ENCODE peak calls at places on chromosome 13, in nine cellular contexts. One of them, this sample, is unnamed.

GRCh38 chr13:50357586-50358118 is 342.4 kb downstream of the KCNRG start:
- DNase-seq in Calu3: peak; percentile 56
- DNase-seq in HAP-1: peak; percentile 51
- DNase-seq in LoVo: no peak
- DNase-seq in hypothalamus: no peak
- DNase-seq in glomerular endothelial cell: no peak
- DNase-seq in ecto neural progenitor cell: no peak
- DNase-seq in amygdala: no peak
- DNase-seq in NCI-H146: peak; percentile 45
- DNase-seq in this sample: peak; percentile 69

GRCh38 chr13:97194473-97194872 is 27.7 kb upstream of the MBNL2 start:
- DNase-seq in amygdala: no peak
- DNase-seq in hypothalamus: no peak
- DNase-seq in glomerular endothelial cell: peak; percentile 80
- DNase-seq in ecto neural progenitor cell: no peak
- DNase-seq in Calu3: peak; percentile 54
- DNase-seq in HAP-1: peak; percentile 19
- DNase-seq in NCI-H146: no peak
- DNase-seq in LoVo: peak; percentile 37
- DNase-seq in this sample: peak; percentile 74

GRCh38 chr13:96112936-96113335 is 23.0 kb downstream of the HS6ST3 start:
- DNase-seq in Calu3: no peak
- DNase-seq in ecto neural progenitor cell: no peak
- DNase-seq in LoVo: no peak
- DNase-seq in glomerular endothelial cell: no peak
- DNase-seq in hypothalamus: no peak
- DNase-seq in NCI-H146: no peak
- DNase-seq in HAP-1: no peak
- DNase-seq in amygdala: no peak
- DNase-seq in this sample: no peak

GRCh38 chr13:76646946-76647345 is 239.3 kb downstream of the KCTD12 start:
- DNase-seq in hypothalamus: no peak
- DNase-seq in amygdala: no peak
- DNase-seq in ecto neural progenitor cell: no peak
- DNase-seq in glomerular endothelial cell: no peak
- DNase-seq in HAP-1: no peak
- DNase-seq in Calu3: no peak
- DNase-seq in LoVo: no peak
- DNase-seq in NCI-H146: no peak
- DNase-seq in this sample: no peak

GRCh38 chr13:74452881-74453280 is 318.7 kb upstream of the KLF12 start:
- DNase-seq in NCI-H146: no peak
- DNase-seq in amygdala: no peak
- DNase-seq in Calu3: no peak
- DNase-seq in ecto neural progenitor cell: no peak
- DNase-seq in LoVo: no peak
- DNase-seq in hypothalamus: no peak
- DNase-seq in HAP-1: no peak
- DNase-seq in glomerular endothelial cell: no peak
- DNase-seq in this sample: no peak

GRCh38 chr13:111559612-111560423 is 239.4 kb downstream of the TEX29 start:
- DNase-seq in NCI-H146: peak; percentile 53
- DNase-seq in hypothalamus: no peak
- DNase-seq in glomerular endothelial cell: no peak
- DNase-seq in ecto neural progenitor cell: no peak
- DNase-seq in LoVo: no peak
- DNase-seq in Calu3: no peak
- DNase-seq in amygdala: no peak
- DNase-seq in HAP-1: no peak
- DNase-seq in this sample: no peak

GRCh38 chr13:43157796-43158195 is 134.4 kb downstream of the DNAJC15 start:
- DNase-seq in ecto neural progenitor cell: no peak
- DNase-seq in Calu3: no peak
- DNase-seq in LoVo: no peak
- DNase-seq in amygdala: no peak
- DNase-seq in glomerular endothelial cell: no peak
- DNase-seq in hypothalamus: no peak
- DNase-seq in HAP-1: no peak
- DNase-seq in NCI-H146: no peak
- DNase-seq in this sample: no peak

GRCh38 chr13:101258071-101258470 is 158.2 kb downstream of the NALCN start:
- DNase-seq in glomerular endothelial cell: peak; percentile 61
- DNase-seq in hypothalamus: no peak
- DNase-seq in HAP-1: no peak
- DNase-seq in Calu3: peak; percentile 31
- DNase-seq in ecto neural progenitor cell: no peak
- DNase-seq in NCI-H146: peak; percentile 58
- DNase-seq in amygdala: no peak
- DNase-seq in LoVo: peak; percentile 13
- DNase-seq in this sample: peak; percentile 86

GRCh38 chr13:66021846-66022245 is 1208.3 kb downstream of the PCDH9 start:
- DNase-seq in amygdala: no peak
- DNase-seq in NCI-H146: no peak
- DNase-seq in ecto neural progenitor cell: no peak
- DNase-seq in LoVo: no peak
- DNase-seq in HAP-1: no peak
- DNase-seq in Calu3: no peak
- DNase-seq in hypothalamus: no peak
- DNase-seq in glomerular endothelial cell: no peak
- DNase-seq in this sample: no peak

GRCh38 chr13:99015606-99016520 is 38.0 kb upstream of the DOCK9 start:
- DNase-seq in ecto neural progenitor cell: no peak
- DNase-seq in amygdala: peak; percentile 44
- DNase-seq in NCI-H146: peak; percentile 26
- DNase-seq in Calu3: no peak
- DNase-seq in hypothalamus: no peak
- DNase-seq in glomerular endothelial cell: no peak
- DNase-seq in LoVo: no peak
- DNase-seq in HAP-1: no peak
- DNase-seq in this sample: peak; percentile 19

This sample was measured in choroid plexus epithelial cell.